ENCODE peak calls at places on chromosome X, in four cellular contexts. One of them, this sample, is unnamed.
A peak's percentile ranks its signal among the peaks of the same experiment; 100 is the strongest.

GRCh38 chrX:1453390-1453783 is 678 bp upstream of the ASMTL start:
- DNase-seq in NCI-H2171 treated with DMSO at 0.1 percent for 48 hours: no peak
- DNase-seq in fibroblast of mammary gland: no peak
- DNase-seq in left kidney: no peak
- DNase-seq in this sample: no peak

GRCh38 chrX:103464774-103465117 is 54.5 kb downstream of the RAB40A start:
- DNase-seq in fibroblast of mammary gland: peak; percentile 76
- DNase-seq in left kidney: peak; percentile 87
- DNase-seq in NCI-H2171 treated with DMSO at 0.1 percent for 48 hours: peak; percentile 61
- DNase-seq in this sample: peak; percentile 80

GRCh38 chrX:72568406-72569092 is 4.1 kb downstream of the HDAC8 start:
- DNase-seq in left kidney: no peak
- DNase-seq in NCI-H2171 treated with DMSO at 0.1 percent for 48 hours: no peak
- DNase-seq in fibroblast of mammary gland: peak; percentile 71
- DNase-seq in this sample: no peak

GRCh38 chrX:46903458-46904242 is 8.6 kb upstream of the JADE3 start:
- DNase-seq in left kidney: peak; percentile 86
- DNase-seq in fibroblast of mammary gland: peak; percentile 65
- DNase-seq in NCI-H2171 treated with DMSO at 0.1 percent for 48 hours: peak; percentile 94
- DNase-seq in this sample: peak; percentile 78

GRCh38 chrX:40423299-40423698 is 157.5 kb upstream of the ATP6AP2 start:
- DNase-seq in NCI-H2171 treated with DMSO at 0.1 percent for 48 hours: no peak
- DNase-seq in left kidney: no peak
- DNase-seq in fibroblast of mammary gland: no peak
- DNase-seq in this sample: no peak

GRCh38 chrX:15903186-15903681 is 48.6 kb upstream of the AP1S2 start:
- DNase-seq in fibroblast of mammary gland: no peak
- DNase-seq in left kidney: peak; percentile 69
- DNase-seq in NCI-H2171 treated with DMSO at 0.1 percent for 48 hours: no peak
- DNase-seq in this sample: no peak

GRCh38 chrX:24026403-24026801 is 584 bp downstream of the KLHL15 start:
- DNase-seq in left kidney: peak; percentile 61
- DNase-seq in NCI-H2171 treated with DMSO at 0.1 percent for 48 hours: peak; percentile 19
- DNase-seq in fibroblast of mammary gland: peak; percentile 26
- DNase-seq in this sample: no peak

GRCh38 chrX:154014429-154015380 is 5.0 kb downstream of the IRAK1 start:
- DNase-seq in fibroblast of mammary gland: no peak
- DNase-seq in left kidney: no peak
- DNase-seq in NCI-H2171 treated with DMSO at 0.1 percent for 48 hours: no peak
- DNase-seq in this sample: no peak

GRCh38 chrX:21487832-21488231 is 113.6 kb downstream of the CNKSR2 start:
- DNase-seq in NCI-H2171 treated with DMSO at 0.1 percent for 48 hours: peak; percentile 71
- DNase-seq in left kidney: peak; percentile 29
- DNase-seq in fibroblast of mammary gland: no peak
- DNase-seq in this sample: no peak

GRCh38 chrX:93580634-93581033 is 92.7 kb downstream of the NAP1L3 start:
- DNase-seq in NCI-H2171 treated with DMSO at 0.1 percent for 48 hours: peak; percentile 65
- DNase-seq in left kidney: no peak
- DNase-seq in fibroblast of mammary gland: no peak
- DNase-seq in this sample: no peak

GRCh38 chrX:20968996-20969395 is 405.2 kb upstream of the CNKSR2 start:
- DNase-seq in NCI-H2171 treated with DMSO at 0.1 percent for 48 hours: no peak
- DNase-seq in fibroblast of mammary gland: peak; percentile 4
- DNase-seq in left kidney: no peak
- DNase-seq in this sample: no peak

GRCh38 chrX:133435544-133436124 is 20.3 kb upstream of the GPC4 start:
- DNase-seq in left kidney: no peak
- DNase-seq in NCI-H2171 treated with DMSO at 0.1 percent for 48 hours: peak; percentile 19
- DNase-seq in fibroblast of mammary gland: no peak
- DNase-seq in this sample: no peak

GRCh38 chrX:133495464-133496391 is 80.4 kb upstream of the GPC4 start:
- DNase-seq in NCI-H2171 treated with DMSO at 0.1 percent for 48 hours: no peak
- DNase-seq in fibroblast of mammary gland: peak; percentile 79
- DNase-seq in left kidney: no peak
- DNase-seq in this sample: no peak

GRCh38 chrX:14064632-14065432 is 35.1 kb upstream of the GEMIN8 start:
- DNase-seq in left kidney: no peak
- DNase-seq in NCI-H2171 treated with DMSO at 0.1 percent for 48 hours: no peak
- DNase-seq in fibroblast of mammary gland: peak; percentile 8
- DNase-seq in this sample: no peak

GRCh38 chrX:72201836-72202536 is 20.4 kb downstream of the PIN4 start:
- DNase-seq in left kidney: no peak
- DNase-seq in fibroblast of mammary gland: peak; percentile 80
- DNase-seq in NCI-H2171 treated with DMSO at 0.1 percent for 48 hours: no peak
- DNase-seq in this sample: no peak

GRCh38 chrX:26586570-26586969 is 370.6 kb downstream of the MAGEB5 start:
- DNase-seq in left kidney: peak; percentile 9
- DNase-seq in NCI-H2171 treated with DMSO at 0.1 percent for 48 hours: no peak
- DNase-seq in fibroblast of mammary gland: no peak
- DNase-seq in this sample: no peak

GRCh38 chrX:138754861-138755260 is 43.3 kb upstream of the FGF13 start:
- DNase-seq in NCI-H2171 treated with DMSO at 0.1 percent for 48 hours: no peak
- DNase-seq in fibroblast of mammary gland: peak; percentile 18
- DNase-seq in left kidney: no peak
- DNase-seq in this sample: no peak

GRCh38 chrX:16920116-16920515 is 26.3 kb upstream of the REPS2 start:
- DNase-seq in left kidney: no peak
- DNase-seq in NCI-H2171 treated with DMSO at 0.1 percent for 48 hours: no peak
- DNase-seq in fibroblast of mammary gland: peak; percentile 5
- DNase-seq in this sample: no peak

GRCh38 chrX:135437867-135438733 is 16.4 kb downstream of the SMIM10L2A start:
- DNase-seq in left kidney: no peak
- DNase-seq in NCI-H2171 treated with DMSO at 0.1 percent for 48 hours: no peak
- DNase-seq in fibroblast of mammary gland: no peak
- DNase-seq in this sample: peak; percentile 41

GRCh38 chrX:103329991-103330390 is at the start of gene TCEAL7:
- DNase-seq in NCI-H2171 treated with DMSO at 0.1 percent for 48 hours: no peak
- DNase-seq in left kidney: peak; percentile 83
- DNase-seq in fibroblast of mammary gland: peak; percentile 49
- DNase-seq in this sample: peak; percentile 64

GRCh38 chrX:38166478-38167083 is 54.1 kb downstream of the SRPX start:
- DNase-seq in fibroblast of mammary gland: peak; percentile 37
- DNase-seq in NCI-H2171 treated with DMSO at 0.1 percent for 48 hours: peak; percentile 9
- DNase-seq in left kidney: peak; percentile 13
- DNase-seq in this sample: no peak

GRCh38 chrX:24842486-24842885 is 148.8 kb downstream of the POLA1 start:
- DNase-seq in fibroblast of mammary gland: no peak
- DNase-seq in left kidney: peak; percentile 24
- DNase-seq in NCI-H2171 treated with DMSO at 0.1 percent for 48 hours: no peak
- DNase-seq in this sample: no peak

GRCh38 chrX:141733371-141733770 is 34.8 kb upstream of the SPANXD start:
- DNase-seq in fibroblast of mammary gland: peak; percentile 28
- DNase-seq in NCI-H2171 treated with DMSO at 0.1 percent for 48 hours: no peak
- DNase-seq in left kidney: no peak
- DNase-seq in this sample: no peak

GRCh38 chrX:154378059-154378798 is 866 bp upstream of the EMD start:
- DNase-seq in NCI-H2171 treated with DMSO at 0.1 percent for 48 hours: peak; percentile 52
- DNase-seq in fibroblast of mammary gland: peak; percentile 48
- DNase-seq in left kidney: no peak
- DNase-seq in this sample: no peak

GRCh38 chrX:153608821-153609220 is 9.9 kb upstream of the CCNQ start:
- DNase-seq in left kidney: no peak
- DNase-seq in fibroblast of mammary gland: peak; percentile 9
- DNase-seq in NCI-H2171 treated with DMSO at 0.1 percent for 48 hours: no peak
- DNase-seq in this sample: no peak

GRCh38 chrX:130108647-130109428 is 1.5 kb downstream of the ELF4 start:
- DNase-seq in fibroblast of mammary gland: no peak
- DNase-seq in NCI-H2171 treated with DMSO at 0.1 percent for 48 hours: no peak
- DNase-seq in left kidney: peak; percentile 20
- DNase-seq in this sample: no peak

GRCh38 chrX:64894454-64895038 is 81.7 kb downstream of the ZC4H2 start:
- DNase-seq in left kidney: peak; percentile 42
- DNase-seq in fibroblast of mammary gland: peak; percentile 7
- DNase-seq in NCI-H2171 treated with DMSO at 0.1 percent for 48 hours: no peak
- DNase-seq in this sample: peak; percentile 47

GRCh38 chrX:13581554-13581953 is 12.2 kb downstream of the EGFL6 start:
- DNase-seq in left kidney: no peak
- DNase-seq in NCI-H2171 treated with DMSO at 0.1 percent for 48 hours: no peak
- DNase-seq in fibroblast of mammary gland: peak; percentile 60
- DNase-seq in this sample: no peak

GRCh38 chrX:137363559-137363958 is 202.4 kb upstream of the ZIC3 start:
- DNase-seq in left kidney: no peak
- DNase-seq in NCI-H2171 treated with DMSO at 0.1 percent for 48 hours: no peak
- DNase-seq in fibroblast of mammary gland: no peak
- DNase-seq in this sample: no peak

GRCh38 chrX:116732214-116732613 is 269.4 kb upstream of the CT83 start:
- DNase-seq in fibroblast of mammary gland: no peak
- DNase-seq in NCI-H2171 treated with DMSO at 0.1 percent for 48 hours: no peak
- DNase-seq in left kidney: no peak
- DNase-seq in this sample: no peak

GRCh38 chrX:70033348-70033747 is 16.4 kb downstream of the AWAT2 start:
- DNase-seq in left kidney: peak; percentile 54
- DNase-seq in fibroblast of mammary gland: peak; percentile 34
- DNase-seq in NCI-H2171 treated with DMSO at 0.1 percent for 48 hours: no peak
- DNase-seq in this sample: peak; percentile 55

This sample was measured in ecto neural progenitor cell.